ENCODE peak calls at places on chromosome 2, in six cellular contexts. W is ovary, R is H1, Y is heart left ventricle, U is thyroid gland, J is body of pancreas. C is an unnamed sample.
A peak's percentile ranks its signal among the peaks of the same experiment; 100 is the strongest.

GRCh38 chr2:62147610-62148301 is 48.2 kb upstream of the B3GNT2 start:
- DNase-seq in R (no peak), U (no peak), W (no peak), Y (no peak), J (no peak), C (no peak)

GRCh38 chr2:74735544-74735943 is 81.5 kb downstream of the SEMA4F start:
- DNase-seq in R (peak; percentile 23), U (no peak), Y (no peak), W (no peak), J (peak; percentile 10), C (no peak)

GRCh38 chr2:120497261-120497977 is 151.5 kb downstream of the INHBB start:
- DNase-seq in J (no peak), U (no peak), R (no peak), Y (no peak), W (no peak), C (no peak)

GRCh38 chr2:44579136-44579836 is 217.5 kb downstream of the CAMKMT start:
- DNase-seq in U (no peak), J (no peak), R (no peak), W (no peak), Y (no peak), C (no peak)

GRCh38 chr2:26457241-26457666 is 20.7 kb downstream of the OTOF start:
- DNase-seq in U (peak; percentile 91), Y (no peak), J (no peak), R (no peak), W (no peak), C (no peak)

GRCh38 chr2:3913252-3913651 is 209.9 kb downstream of the DCDC2C start:
- DNase-seq in J (no peak), U (no peak), R (no peak), W (no peak), Y (no peak), C (no peak)

GRCh38 chr2:177598321-177598922 is 205.8 kb downstream of the AGPS start:
- DNase-seq in J (peak; percentile 11), Y (peak; percentile 59), R (no peak), U (no peak), W (peak; percentile 45), C (no peak)

GRCh38 chr2:160918909-160919503 is 241.2 kb upstream of the TANK start:
- DNase-seq in W (peak; percentile 77), Y (peak; percentile 80), U (peak; percentile 57), J (peak; percentile 67), R (peak; percentile 58), C (peak; percentile 20)

GRCh38 chr2:25062461-25062860 is 20.6 kb downstream of the EFR3B start:
- DNase-seq in U (no peak), R (no peak), J (peak; percentile 45), W (no peak), Y (peak; percentile 28), C (no peak)

GRCh38 chr2:121698318-121698930 is 38.3 kb downstream of the NIFK start:
- DNase-seq in J (no peak), R (no peak), Y (no peak), U (no peak), W (no peak), C (no peak)

GRCh38 chr2:121695179-121695451 is 41.6 kb downstream of the NIFK start:
- DNase-seq in U (no peak), J (no peak), Y (no peak), R (no peak), W (no peak), C (no peak)

GRCh38 chr2:121697108-121697631 is 39.5 kb downstream of the NIFK start:
- DNase-seq in W (no peak), Y (no peak), J (no peak), U (peak; percentile 41), R (no peak), C (no peak)

GRCh38 chr2:121696410-121696930 is 40.2 kb downstream of the NIFK start:
- DNase-seq in Y (no peak), R (no peak), W (no peak), U (no peak), J (no peak), C (no peak)

DNA sequence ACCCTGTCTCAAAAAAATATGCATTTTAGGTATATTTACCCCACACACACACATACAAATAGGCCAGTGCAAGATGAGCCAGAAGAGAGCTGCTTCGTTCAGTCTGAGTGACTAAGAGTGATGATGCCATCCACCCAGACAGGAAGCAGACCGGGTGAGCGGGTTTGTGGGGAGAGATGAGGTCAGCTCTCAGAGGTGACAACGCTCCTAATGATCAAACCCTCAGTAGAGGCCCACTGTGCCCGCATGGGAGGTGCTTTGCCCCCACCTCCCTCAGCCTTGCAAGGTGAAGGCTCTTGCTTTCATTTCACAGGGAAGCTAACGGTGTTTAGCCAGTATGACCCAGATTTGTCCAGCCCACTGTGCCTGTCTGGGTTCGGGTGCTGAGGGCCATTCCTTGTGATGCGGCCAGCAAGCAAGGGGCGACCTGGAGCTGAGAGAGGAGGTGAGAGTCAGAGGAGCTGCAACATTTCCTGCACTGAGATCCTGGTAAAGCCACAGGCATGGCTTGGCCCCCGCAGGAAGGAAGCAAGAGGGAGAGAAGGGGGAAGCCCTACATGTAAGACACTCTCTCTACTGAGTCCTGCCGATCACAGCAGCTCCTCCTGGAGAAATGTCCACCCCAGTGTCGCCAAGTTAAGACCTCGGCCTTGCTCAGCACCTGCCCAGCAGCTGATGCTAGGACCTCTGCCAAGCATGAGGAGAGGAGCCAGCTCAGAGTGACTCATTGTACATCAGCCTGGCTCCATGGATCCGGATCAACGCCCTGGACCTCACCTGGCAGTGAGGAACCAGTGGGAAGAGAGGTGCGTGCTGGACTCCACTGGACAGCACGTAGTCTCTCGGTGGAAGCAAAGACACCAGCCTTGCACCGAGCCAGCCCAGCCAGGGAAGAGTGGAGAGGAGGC is 37.0 kb downstream of the NIFK start:
- DNase-seq in U (peak; percentile 83), Y (peak; percentile 32), R (no peak), J (peak; percentile 64), W (no peak), C (peak; percentile 82)
- TF ChIP-seq POLR2A in U (no peak), Y (no peak), R (no peak), J (no peak), W (no peak), C (no peak)

GRCh38 chr2:195471807-195472206 is 185.2 kb upstream of the SLC39A10 start:
- DNase-seq in R (no peak), Y (no peak), U (no peak), W (no peak), J (no peak), C (no peak)

GRCh38 chr2:195468771-195469170 is 188.3 kb upstream of the SLC39A10 start:
- DNase-seq in Y (no peak), R (no peak), U (no peak), W (no peak), J (no peak), C (no peak)

GRCh38 chr2:195472835-195473234 is 184.2 kb upstream of the SLC39A10 start:
- DNase-seq in W (no peak), U (no peak), R (no peak), J (no peak), Y (no peak), C (no peak)

GRCh38 chr2:195470622-195471021 is 186.4 kb upstream of the SLC39A10 start:
- DNase-seq in J (no peak), R (no peak), U (no peak), W (no peak), Y (no peak), C (no peak)

GRCh38 chr2:195471163-195471562 is 185.9 kb upstream of the SLC39A10 start:
- DNase-seq in W (no peak), Y (no peak), R (no peak), J (no peak), U (no peak), C (no peak)
- TF ChIP-seq POLR2A in W (no peak), Y (no peak), R (no peak), J (no peak), U (no peak), C (no peak)

GRCh38 chr2:218398437-218399390 is 954 bp upstream of the CTDSP1 start:
- DNase-seq in W (peak; percentile 90), Y (peak; percentile 93), R (no peak), J (peak; percentile 80), U (peak; percentile 85), C (no peak)

GRCh38 chr2:218397502-218398436 is 1.9 kb upstream of the CTDSP1 start:
- DNase-seq in R (no peak), W (peak; percentile 79), J (peak; percentile 85), U (peak; percentile 87), Y (peak; percentile 92), C (peak; percentile 76)

GRCh38 chr2:218395456-218395825 is 4.2 kb upstream of the CTDSP1 start:
- DNase-seq in R (no peak), W (peak; percentile 53), Y (peak; percentile 51), J (no peak), U (peak; percentile 36), C (no peak)

GRCh38 chr2:218395826-218396687 is 3.6 kb upstream of the CTDSP1 start:
- DNase-seq in W (peak; percentile 97), U (peak; percentile 95), J (peak; percentile 94), R (peak; percentile 71), Y (peak; percentile 95), C (peak; percentile 89)

DNA sequence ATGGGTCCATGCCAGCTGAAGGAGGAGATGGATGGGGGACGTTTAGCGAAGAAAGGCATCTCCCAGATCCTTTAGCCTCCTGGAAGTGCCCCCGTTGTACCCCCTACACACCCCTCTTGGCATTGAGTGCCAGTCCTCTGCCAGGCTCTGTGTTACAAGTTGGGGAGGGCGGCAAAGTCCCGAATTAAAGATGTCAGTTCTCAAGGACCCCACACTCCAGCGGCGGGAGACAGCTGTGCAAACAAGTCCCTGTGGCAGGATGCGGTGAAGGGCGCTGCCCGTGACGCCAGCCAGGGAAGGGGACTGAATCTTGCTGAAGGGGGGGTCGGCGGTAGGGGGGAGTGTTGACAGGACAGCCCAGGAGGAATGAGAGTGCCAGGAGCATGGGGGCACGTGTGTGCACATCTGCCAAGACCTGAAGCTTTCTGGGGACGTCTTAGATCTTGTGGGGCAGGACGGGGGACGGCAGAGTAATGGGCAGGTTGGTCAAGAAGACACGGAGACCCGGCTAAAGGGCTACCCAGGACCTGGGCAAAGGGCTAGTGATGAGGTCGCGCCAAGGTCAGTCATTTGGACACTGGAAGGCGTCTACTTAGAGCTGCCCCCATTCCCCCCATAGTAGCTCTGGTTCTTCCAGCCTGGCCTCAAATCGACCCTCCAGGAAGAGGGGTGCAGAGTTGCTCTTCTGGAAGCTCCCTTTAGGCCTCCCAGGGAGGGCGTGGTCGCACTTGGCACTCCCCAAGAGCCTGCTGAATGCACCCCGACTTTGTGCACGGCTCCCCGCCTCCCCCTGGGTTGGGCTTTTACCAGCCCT is 2.8 kb upstream of the CTDSP1 start:
- DNase-seq in R (no peak), J (peak; percentile 87), U (peak; percentile 76), W (peak; percentile 80), Y (peak; percentile 92), C (peak; percentile 81)
- TF ChIP-seq POLR2A in R (no peak), J (no peak), U (no peak), W (no peak), Y (no peak), C (peak; percentile 37)

DNA sequence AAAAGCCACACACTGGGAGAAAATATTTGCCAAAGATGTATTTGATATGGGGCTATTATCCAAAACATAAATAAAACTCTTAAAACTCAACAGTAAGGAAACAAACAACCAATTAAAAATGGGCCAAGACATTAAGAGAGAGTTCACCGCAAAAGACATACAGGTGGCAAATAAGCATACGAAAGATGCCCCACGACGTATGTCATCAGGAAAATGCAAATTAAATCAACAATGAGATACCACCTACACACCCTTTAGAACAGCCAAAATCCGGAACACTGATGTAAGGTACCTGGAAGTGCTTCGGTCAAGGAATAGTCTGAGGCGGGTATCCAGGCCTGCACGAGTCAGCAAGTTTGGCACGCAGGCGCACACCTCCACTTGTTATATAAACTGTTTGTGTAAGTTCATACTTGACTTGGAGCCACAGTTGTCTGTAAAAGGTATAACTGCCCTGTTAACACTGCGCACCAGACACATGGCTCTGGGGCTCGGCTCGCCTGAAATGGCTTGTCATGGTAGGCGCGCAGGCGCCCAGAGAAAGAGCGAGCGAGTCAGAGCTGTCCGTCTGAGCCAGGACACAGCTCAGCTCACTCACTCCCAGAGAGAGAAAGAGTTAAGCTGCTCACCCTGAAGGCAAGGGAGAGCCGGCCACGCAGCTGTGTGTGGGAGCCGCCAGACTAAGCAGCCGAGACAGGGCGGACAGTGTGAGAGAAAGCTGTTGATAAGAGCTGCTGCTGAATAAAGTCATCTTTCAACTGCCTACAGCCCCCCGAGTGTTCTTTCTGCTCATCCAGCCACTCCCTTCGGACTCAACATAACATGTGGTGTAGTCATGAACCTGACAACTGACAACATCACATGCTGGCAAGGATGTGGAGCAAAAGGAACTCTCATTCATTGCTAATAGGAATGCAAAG is 87.3 kb downstream of the HNRNPLL start:
- DNase-seq in J (peak; percentile 63), U (peak; percentile 96), W (peak; percentile 84), Y (peak; percentile 76), R (no peak), C (peak; percentile 61)
- TF ChIP-seq POLR2A in J (no peak), U (peak; percentile 91), W (peak; percentile 32), Y (no peak), R (no peak), C (no peak)